ENCODE peak calls at places on chromosomes 5 and 9, in six cellular contexts. One of them, this sample, is unnamed.

GRCh38 chr9:83629433-83630104 is 6.6 kb downstream of the IDNK start:
- DNase-seq in substantia nigra: no peak
- DNase-seq in Ammon's horn: no peak
- DNase-seq in left lobe of liver: peak; percentile 94
- DNase-seq in DMS79 treated with DMSO at 0.1 percent for 48 hours: no peak
- DNase-seq in kidney tubule cell: no peak
- DNase-seq in this sample: no peak

GRCh38 chr9:5651246-5651645 is 22.3 kb downstream of the RIC1 start:
- DNase-seq in Ammon's horn: no peak
- DNase-seq in DMS79 treated with DMSO at 0.1 percent for 48 hours: no peak
- DNase-seq in kidney tubule cell: no peak
- DNase-seq in substantia nigra: no peak
- DNase-seq in left lobe of liver: no peak
- DNase-seq in this sample: no peak

GRCh38 chr9:132637351-132637750 is 32.4 kb downstream of the DDX31 start:
- DNase-seq in kidney tubule cell: no peak
- DNase-seq in DMS79 treated with DMSO at 0.1 percent for 48 hours: peak; percentile 76
- DNase-seq in left lobe of liver: no peak
- DNase-seq in substantia nigra: peak; percentile 3
- DNase-seq in Ammon's horn: no peak
- DNase-seq in this sample: no peak

GRCh38 chr5:13609504-13609903 is 335.0 kb downstream of the DNAH5 start:
- DNase-seq in DMS79 treated with DMSO at 0.1 percent for 48 hours: no peak
- DNase-seq in Ammon's horn: no peak
- DNase-seq in kidney tubule cell: no peak
- DNase-seq in left lobe of liver: no peak
- DNase-seq in substantia nigra: no peak
- DNase-seq in this sample: no peak

GRCh38 chr5:77630246-77631165 is 8.0 kb downstream of the OTP start:
- DNase-seq in Ammon's horn: peak; percentile 11
- DNase-seq in substantia nigra: no peak
- DNase-seq in DMS79 treated with DMSO at 0.1 percent for 48 hours: peak; percentile 30
- DNase-seq in kidney tubule cell: peak; percentile 50
- DNase-seq in left lobe of liver: peak; percentile 51
- DNase-seq in this sample: peak; percentile 87

GRCh38 chr5:14265574-14265973 is 122.4 kb downstream of the TRIO start:
- DNase-seq in left lobe of liver: no peak
- DNase-seq in kidney tubule cell: peak; percentile 96
- DNase-seq in Ammon's horn: no peak
- DNase-seq in DMS79 treated with DMSO at 0.1 percent for 48 hours: no peak
- DNase-seq in substantia nigra: no peak
- DNase-seq in this sample: peak; percentile 86

GRCh38 chr5:6868816-6869215 is 155.6 kb downstream of the TENT4A start:
- DNase-seq in DMS79 treated with DMSO at 0.1 percent for 48 hours: no peak
- DNase-seq in Ammon's horn: no peak
- DNase-seq in substantia nigra: no peak
- DNase-seq in left lobe of liver: no peak
- DNase-seq in kidney tubule cell: peak; percentile 2
- DNase-seq in this sample: no peak

GRCh38 chr5:113330533-113331200 is 104.1 kb downstream of the TSSK1B start:
- DNase-seq in left lobe of liver: peak; percentile 89
- DNase-seq in Ammon's horn: no peak
- DNase-seq in DMS79 treated with DMSO at 0.1 percent for 48 hours: peak; percentile 13
- DNase-seq in kidney tubule cell: peak; percentile 59
- DNase-seq in substantia nigra: no peak
- DNase-seq in this sample: peak; percentile 40

GRCh38 chr5:1011226-1011631 is 2.6 kb downstream of the NKD2 start:
- DNase-seq in substantia nigra: no peak
- DNase-seq in left lobe of liver: peak; percentile 60
- DNase-seq in kidney tubule cell: peak; percentile 49
- DNase-seq in DMS79 treated with DMSO at 0.1 percent for 48 hours: no peak
- DNase-seq in Ammon's horn: no peak
- DNase-seq in this sample: peak; percentile 62

GRCh38 chr5:4630031-4630430 is 510.1 kb upstream of the ADAMTS16 start:
- DNase-seq in left lobe of liver: no peak
- DNase-seq in Ammon's horn: no peak
- DNase-seq in kidney tubule cell: peak; percentile 45
- DNase-seq in DMS79 treated with DMSO at 0.1 percent for 48 hours: no peak
- DNase-seq in substantia nigra: no peak
- DNase-seq in this sample: peak; percentile 87

GRCh38 chr5:150285114-150285513 is 4.5 kb downstream of the CAMK2A start:
- DNase-seq in kidney tubule cell: no peak
- DNase-seq in Ammon's horn: no peak
- DNase-seq in substantia nigra: no peak
- DNase-seq in DMS79 treated with DMSO at 0.1 percent for 48 hours: no peak
- DNase-seq in left lobe of liver: no peak
- DNase-seq in this sample: no peak

GRCh38 chr5:110159202-110159601 is 469.5 kb downstream of the MAN2A1 start:
- DNase-seq in Ammon's horn: no peak
- DNase-seq in left lobe of liver: no peak
- DNase-seq in substantia nigra: no peak
- DNase-seq in kidney tubule cell: peak; percentile 49
- DNase-seq in DMS79 treated with DMSO at 0.1 percent for 48 hours: no peak
- DNase-seq in this sample: no peak

This sample was measured in Daoy.